ENCODE peak calls at places on chromosomes 4 and X, in five cellular contexts. N is A549, V is transverse colon, P is H1, G is esophagus muscularis mucosa. E is an unnamed sample.

GRCh38 chr4:38174811-38175210 is 214.6 kb downstream of the PTTG2 start:
- DNase-seq in N (no peak), G (no peak), V (no peak), P (no peak), E (no peak)

GRCh38 chrX:29561417-29561816 is 653.9 kb upstream of the MAGEB2 start:
- DNase-seq in G (no peak), V (no peak), P (no peak), N (no peak), E (no peak)

GRCh38 chrX:129361566-129361965 is 161.7 kb downstream of the SMARCA1 start:
- DNase-seq in G (no peak), P (no peak), N (no peak), V (no peak), E (no peak)

GRCh38 chr4:122716825-122717448 is 15.6 kb upstream of the BBS12 start:
- DNase-seq in P (no peak), G (no peak), V (peak; percentile 74), N (peak; percentile 70), E (peak; percentile 53)

GRCh38 chrX:14027031-14027430 is 2.7 kb downstream of the GEMIN8 start:
- DNase-seq in G (no peak), P (no peak), N (no peak), V (no peak), E (no peak)

GRCh38 chr4:23877758-23878229 is 12.1 kb downstream of the PPARGC1A start:
- DNase-seq in P (no peak), V (peak; percentile 62), N (no peak), G (no peak), E (peak; percentile 17)

GRCh38 chr4:68167706-68168105 is 38.0 kb upstream of the TMPRSS11F start:
- DNase-seq in P (no peak), N (no peak), G (no peak), V (no peak), E (no peak)

GRCh38 chr4:113586072-113586471 is 175.5 kb downstream of the CAMK2D start:
- DNase-seq in P (no peak), N (no peak), V (no peak), G (no peak), E (no peak)

GRCh38 chr4:118308306-118309030 is 44.3 kb downstream of the PRSS12 start:
- DNase-seq in P (no peak), G (no peak), V (peak; percentile 26), N (no peak), E (no peak)

GRCh38 chr4:81912420-81912819 is 440.7 kb upstream of the RASGEF1B start:
- DNase-seq in P (no peak), V (no peak), N (no peak), G (no peak), E (no peak)

GRCh38 chr4:52100062-52100461 is 49.0 kb downstream of the SPATA18 start:
- DNase-seq in V (no peak), N (no peak), P (no peak), G (no peak), E (no peak)

GRCh38 chr4:74111576-74111975 is 12.6 kb upstream of the CXCL2 start:
- DNase-seq in P (no peak), V (no peak), G (no peak), N (no peak), E (no peak)

GRCh38 chr4:74112399-74113090 is 13.6 kb upstream of the CXCL2 start:
- DNase-seq in N (no peak), P (no peak), V (no peak), G (no peak), E (no peak)

GRCh38 chr4:74110670-74111069 is 11.7 kb upstream of the CXCL2 start:
- DNase-seq in N (no peak), P (no peak), V (no peak), G (no peak), E (no peak)

GRCh38 chr4:74109894-74110605 is 11.1 kb upstream of the CXCL2 start:
- DNase-seq in V (no peak), N (peak; percentile 33), P (no peak), G (no peak), E (no peak)

DNA sequence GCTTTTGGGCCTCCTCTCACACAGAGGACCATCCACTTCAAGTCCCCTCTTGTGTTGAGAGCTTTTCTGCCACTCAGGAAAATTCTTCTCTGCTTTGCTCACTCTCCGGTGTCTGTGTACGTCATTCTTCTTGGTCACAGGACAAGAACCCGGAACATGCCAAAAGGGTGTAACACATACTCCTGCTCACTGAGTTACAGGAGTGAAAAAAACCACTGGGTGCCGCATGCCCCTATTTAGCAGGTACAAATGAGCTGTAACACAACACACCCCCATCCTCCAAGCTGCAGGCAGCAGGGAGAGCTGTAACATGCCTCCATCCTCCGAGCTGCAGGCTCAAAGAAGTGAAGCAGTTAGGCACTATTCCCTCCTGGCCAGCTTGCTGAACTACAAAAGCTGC is 13.0 kb upstream of the CXCL2 start:
- DNase-seq in G (no peak), N (no peak), P (no peak), V (peak; percentile 26), E (no peak)
- TF ChIP-seq EP300 in G (no peak), N (no peak), P (no peak), V (no peak), E (no peak)

GRCh38 chrX:44343412-44343942 is at the start of gene EFHC2:
- DNase-seq in V (peak; percentile 28), G (no peak), N (peak; percentile 19), P (no peak), E (peak; percentile 57)
- H3K4me3 ChIP-seq in V (peak within 1 kb of the TSS; percentile 48), G (peak within 1 kb of the TSS; percentile 59), N (peak within 1 kb of the TSS; percentile 55), P (peak within 1 kb of the TSS; percentile 17), E (peak within 1 kb of the TSS; percentile 45)

GRCh38 chrX:111470681-111471403 is 40.6 kb upstream of the SERTM2 start:
- DNase-seq in P (no peak), G (no peak), N (no peak), V (no peak), E (peak; percentile 6)
- TF ChIP-seq EP300 in P (no peak), G (no peak), N (no peak), V (no peak), E (no peak)

GRCh38 chr4:95544433-95545103 is 4.2 kb downstream of the UNC5C start:
- DNase-seq in N (no peak), G (no peak), P (no peak), V (no peak), E (no peak)
- H3K4me3 ChIP-seq in N (no peak overlapping the region), G (no peak overlapping the region), P (no peak overlapping the region), V (no peak overlapping the region), E (no peak overlapping the region)

GRCh38 chr4:72394264-72394663 is 174.8 kb downstream of the ADAMTS3 start:
- DNase-seq in N (no peak), V (no peak), G (no peak), P (no peak), E (no peak)

GRCh38 chr4:72387959-72388358 is 181.1 kb downstream of the ADAMTS3 start:
- DNase-seq in V (no peak), G (no peak), P (no peak), N (no peak), E (no peak)

GRCh38 chr4:72391281-72391680 is 177.7 kb downstream of the ADAMTS3 start:
- DNase-seq in P (no peak), V (no peak), N (no peak), G (no peak), E (no peak)

GRCh38 chr4:72390409-72390808 is 178.6 kb downstream of the ADAMTS3 start:
- DNase-seq in V (no peak), G (no peak), N (no peak), P (no peak), E (no peak)
- TF ChIP-seq EP300 in V (no peak), G (no peak), N (no peak), P (no peak), E (no peak)

GRCh38 chr4:139278450-139278849 is 1.6 kb downstream of the MGARP start:
- DNase-seq in V (no peak), G (no peak), P (no peak), N (no peak), E (no peak)
- H3K4me3 ChIP-seq in V (no peak overlapping the region), G (peak overlapping the region; percentile 53), P (no peak overlapping the region), N (no peak overlapping the region), E (no peak overlapping the region)

DNA sequence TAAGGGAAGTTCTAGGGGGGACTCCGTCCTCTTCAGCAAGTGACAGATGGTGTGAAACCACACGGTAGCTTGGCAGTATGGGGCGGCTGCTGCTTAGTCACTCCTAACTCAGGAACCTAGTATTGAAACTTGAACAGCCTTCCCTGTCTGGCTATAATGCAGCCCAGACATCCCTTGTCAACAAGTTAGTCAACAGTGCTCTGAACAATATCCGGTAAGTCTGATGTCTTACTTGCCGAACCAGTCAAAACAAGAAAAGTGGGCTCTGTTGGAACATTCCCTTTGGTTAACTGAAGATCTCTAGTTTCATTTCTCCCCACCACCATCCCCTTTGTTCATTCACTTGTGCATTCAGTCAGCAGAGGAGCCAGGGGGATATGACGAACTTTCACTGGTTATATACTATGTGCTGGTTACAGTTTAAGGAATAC is 18.7 kb upstream of the CXCL13 start:
- DNase-seq in G (no peak), N (no peak), V (peak; percentile 15), P (no peak), E (no peak)
- TF ChIP-seq EP300 in G (no peak), N (no peak), V (no peak), P (no peak), E (no peak)